ENCODE peak calls at places on chromosomes 1 and 21, in five cellular contexts. C is A549, Q is kidney, R is uterus, U is PC-3. Z is an unnamed sample.

GRCh38 chr1:171913385-171913784 is 72.1 kb downstream of the DNM3 start:
- DNase-seq in C (peak; percentile 87), Q (no peak), R (no peak), U (peak; percentile 68), Z (no peak)

GRCh38 chr1:165496493-165496892 is 47.3 kb upstream of the LRRC52 start:
- DNase-seq in C (no peak), Q (no peak), R (no peak), U (no peak), Z (no peak)

GRCh38 chr1:231839999-231840398 is 213.4 kb downstream of the DISC1 start:
- DNase-seq in C (no peak), Q (no peak), R (no peak), U (peak; percentile 47), Z (no peak)

GRCh38 chr1:214331827-214332423 is 51.0 kb downstream of the SMYD2 start:
- DNase-seq in C (peak; percentile 57), Q (no peak), R (no peak), U (peak; percentile 75), Z (peak; percentile 26)

GRCh38 chr1:219661464-219662092 is 48.7 kb upstream of the ZC3H11B start:
- DNase-seq in C (no peak), Q (no peak), R (no peak), U (peak; percentile 35), Z (no peak)

GRCh38 chr21:43734830-43735229 is 15.9 kb downstream of the PDXK start:
- DNase-seq in C (no peak), Q (no peak), R (no peak), U (no peak), Z (no peak)

GRCh38 chr21:37407719-37408455 is 41.3 kb downstream of the DYRK1A start:
- DNase-seq in C (no peak), Q (no peak), R (no peak), U (no peak), Z (no peak)

GRCh38 chr1:167455786-167456446 is 62.4 kb downstream of the CD247 start:
- DNase-seq in C (peak; percentile 13), Q (no peak), R (peak; percentile 26), U (peak; percentile 21), Z (peak; percentile 63)

GRCh38 chr1:152436593-152437338 is 22.7 kb upstream of the CRNN start:
- DNase-seq in C (no peak), Q (no peak), R (no peak), U (peak; percentile 36), Z (no peak)

GRCh38 chr21:25700741-25701140 is 34.0 kb downstream of the ATP5PF start:
- DNase-seq in C (no peak), Q (no peak), R (no peak), U (peak; percentile 82), Z (no peak)

GRCh38 chr1:228927947-228928898 is 192.9 kb downstream of the RHOU start:
- DNase-seq in C (no peak), Q (no peak), R (no peak), U (no peak), Z (no peak)

GRCh38 chr1:14686701-14687100 is 88.2 kb downstream of the KAZN start:
- DNase-seq in C (no peak), Q (no peak), R (no peak), U (no peak), Z (no peak)

GRCh38 chr1:248739580-248740205 is 15.9 kb downstream of the LYPD8 start:
- DNase-seq in C (no peak), Q (no peak), R (no peak), U (no peak), Z (no peak)
- H3K9me3 ChIP-seq in C (peaks cover 2% of the 10 kb centered on the region), Q (peaks cover 2% of the 10 kb centered on the region), R (no peaks in the 10 kb centered on the region), U (no peaks in the 10 kb centered on the region), Z (no peaks in the 10 kb centered on the region)

DNA sequence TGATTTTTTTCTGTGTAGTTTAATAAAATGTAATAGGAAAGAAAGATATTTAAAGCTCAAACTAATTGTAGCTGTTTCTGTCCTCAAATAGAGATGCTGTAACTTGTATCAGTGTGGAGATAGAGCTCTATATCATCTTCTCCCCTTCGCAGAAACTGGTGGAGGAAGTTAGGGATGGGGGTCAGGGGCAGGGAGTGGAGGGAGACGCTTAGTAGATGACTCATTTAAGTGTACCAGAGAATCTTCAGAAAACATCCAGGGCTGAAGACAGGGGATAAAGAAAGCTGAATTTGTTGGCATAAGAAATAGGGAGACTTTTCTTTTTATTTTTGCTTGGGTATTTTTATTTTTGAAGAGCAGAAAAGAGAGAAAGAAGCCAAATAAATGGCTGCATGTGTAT is 282.6 kb upstream of the DPYD start:
- DNase-seq in C (no peak), Q (no peak), R (no peak), U (no peak), Z (no peak)
- H3K9me3 ChIP-seq in C (no peaks in the 10 kb centered on the region), Q (no peaks in the 10 kb centered on the region), R (no peaks in the 10 kb centered on the region), U (no peaks in the 10 kb centered on the region), Z (no peaks in the 10 kb centered on the region)

DNA sequence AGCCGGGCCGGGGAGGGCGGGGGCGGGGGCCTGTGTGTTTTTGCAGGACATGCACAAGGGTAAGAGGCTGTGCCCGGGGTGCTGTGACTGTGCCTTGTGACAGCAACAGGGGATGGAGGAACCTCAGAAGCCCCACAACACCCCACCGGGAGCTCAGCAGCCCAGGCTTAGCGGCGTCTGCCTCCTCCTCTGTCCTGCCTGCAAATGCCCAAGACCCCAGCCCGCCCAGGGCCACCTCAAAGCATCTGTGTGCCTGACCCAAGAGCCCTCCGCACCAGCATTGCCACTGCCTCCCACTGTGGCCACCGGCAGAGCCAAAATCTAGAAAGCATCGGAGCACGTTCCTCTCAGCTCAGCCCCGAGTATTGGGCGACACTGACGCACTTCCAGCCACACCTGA is 2.7 kb upstream of the ACTRT2 start:
- DNase-seq in C (no peak), Q (no peak), R (no peak), U (no peak), Z (no peak)
- H3K9me3 ChIP-seq in C (no peaks in the 10 kb centered on the region), Q (no peaks in the 10 kb centered on the region), R (no peaks in the 10 kb centered on the region), U (no peaks in the 10 kb centered on the region), Z (no peaks in the 10 kb centered on the region)

GRCh38 chr1:247096544-247096943 is 7.6 kb downstream of the ZNF669 start:
- DNase-seq in C (no peak), Q (no peak), R (no peak), U (no peak), Z (no peak)
- H3K9me3 ChIP-seq in C (peaks cover 67% of the 10 kb centered on the region), Q (peaks cover 8% of the 10 kb centered on the region), R (no peaks in the 10 kb centered on the region), U (peaks cover 19% of the 10 kb centered on the region), Z (peaks cover 16% of the 10 kb centered on the region)